ENCODE peak calls at places on chromosomes 3 and 15, in six cellular contexts. D is GM23338, T is PC-3, N is sigmoid colon, W is uterus, A is gastrocnemius medialis. Z is an unnamed sample.

GRCh38 chr3:112531358-112531781 is 30.4 kb downstream of the ATG3 start:
- DNase-seq in D (peak; percentile 51), T (peak; percentile 71), N (no peak), W (no peak), A (no peak), Z (no peak)

GRCh38 chr15:49101536-49101935 is 53.9 kb downstream of the COPS2 start:
- DNase-seq in D (no peak), T (no peak), N (no peak), W (no peak), A (no peak), Z (peak; percentile 22)

GRCh38 chr3:42070089-42070885 is 20.9 kb upstream of the TRAK1 start:
- DNase-seq in D (no peak), T (peak; percentile 35), N (no peak), W (no peak), A (no peak), Z (no peak)

GRCh38 chr3:9324944-9325343 is 37.9 kb upstream of the THUMPD3 start:
- DNase-seq in D (no peak), T (no peak), N (no peak), W (no peak), A (no peak), Z (no peak)

GRCh38 chr3:197787412-197787811 is 3.6 kb upstream of the LRCH3 start:
- DNase-seq in D (no peak), T (peak; percentile 59), N (no peak), W (no peak), A (no peak), Z (no peak)

GRCh38 chr3:53534996-53535395 is 40.6 kb downstream of the CACNA1D start:
- DNase-seq in D (no peak), T (no peak), N (no peak), W (no peak), A (no peak), Z (no peak)

GRCh38 chr3:69088033-69088432 is 3.3 kb downstream of the ARL6IP5 start:
- DNase-seq in D (no peak), T (peak; percentile 13), N (no peak), W (no peak), A (no peak), Z (no peak)

GRCh38 chr3:136929984-136930671 is 27.7 kb upstream of the IL20RB start:
- DNase-seq in D (no peak), T (no peak), N (peak; percentile 77), W (peak; percentile 56), A (peak; percentile 29), Z (no peak)

GRCh38 chr3:162213196-162213595 is 716.6 kb downstream of the OTOL1 start:
- DNase-seq in D (no peak), T (no peak), N (no peak), W (no peak), A (no peak), Z (no peak)

GRCh38 chr3:37591130-37591865 is 270.4 kb upstream of the CTDSPL start:
- DNase-seq in D (no peak), T (no peak), N (peak; percentile 79), W (peak; percentile 34), A (no peak), Z (no peak)

GRCh38 chr15:56744701-56745683 is 11.7 kb upstream of the ZNF280D start:
- DNase-seq in D (no peak), T (no peak), N (no peak), W (no peak), A (no peak), Z (no peak)

GRCh38 chr15:66942649-66943390 is 122.6 kb upstream of the SMAD3 start:
- DNase-seq in D (no peak), T (no peak), N (peak; percentile 40), W (no peak), A (no peak), Z (no peak)

GRCh38 chr3:106582151-106582550 is 713.3 kb upstream of the CBLB start:
- DNase-seq in D (no peak), T (no peak), N (no peak), W (no peak), A (no peak), Z (no peak)

GRCh38 chr15:88377509-88377908 is 89.7 kb downstream of the MRPL46 start:
- DNase-seq in D (no peak), T (no peak), N (no peak), W (no peak), A (no peak), Z (no peak)

GRCh38 chr3:15440891-15441290 is 13.5 kb downstream of the EAF1 start:
- DNase-seq in D (no peak), T (no peak), N (no peak), W (no peak), A (no peak), Z (peak; percentile 9)

GRCh38 chr15:77737238-77738037 is 104.7 kb upstream of the LINGO1 start:
- DNase-seq in D (no peak), T (no peak), N (no peak), W (no peak), A (no peak), Z (no peak)

GRCh38 chr3:16151109-16151508 is 23.4 kb upstream of the GALNT15 start:
- DNase-seq in D (no peak), T (peak; percentile 44), N (peak; percentile 93), W (peak; percentile 72), A (peak; percentile 89), Z (peak; percentile 91)

GRCh38 chr3:24139463-24140412 is 194.7 kb downstream of the NR1D2 start:
- DNase-seq in D (no peak), T (no peak), N (no peak), W (no peak), A (no peak), Z (no peak)

GRCh38 chr3:60579734-60580133 is 671.5 kb downstream of the FHIT start:
- DNase-seq in D (no peak), T (peak; percentile 82), N (no peak), W (no peak), A (no peak), Z (peak; percentile 91)

GRCh38 chr3:133872161-133872560 is 23.5 kb downstream of the RAB6B start:
- DNase-seq in D (no peak), T (no peak), N (no peak), W (no peak), A (no peak), Z (no peak)

GRCh38 chr3:133973249-133973980 is 56.3 kb downstream of the SLCO2A1 start:
- DNase-seq in D (no peak), T (no peak), N (peak; percentile 21), W (no peak), A (no peak), Z (no peak)

GRCh38 chr15:25830844-25831443 is 32.2 kb downstream of the ATP10A start:
- DNase-seq in D (no peak), T (peak; percentile 80), N (peak; percentile 89), W (peak; percentile 71), A (no peak), Z (peak; percentile 76)

GRCh38 chr3:16064660-16065414 is 109.6 kb upstream of the GALNT15 start:
- DNase-seq in D (no peak), T (peak; percentile 53), N (peak; percentile 92), W (peak; percentile 90), A (peak; percentile 46), Z (peak; percentile 89)

GRCh38 chr3:25783661-25784512 is 644 bp upstream of the NGLY1 start:
- DNase-seq in D (peak; percentile 92), T (peak; percentile 31), N (peak; percentile 76), W (peak; percentile 49), A (no peak), Z (peak; percentile 32)

GRCh38 chr3:58155838-58156237 is 54.9 kb downstream of the DNASE1L3 start:
- DNase-seq in D (no peak), T (no peak), N (no peak), W (no peak), A (no peak), Z (no peak)

GRCh38 chr3:114509756-114510155 is 215.9 kb downstream of the TIGIT start:
- DNase-seq in D (no peak), T (no peak), N (no peak), W (no peak), A (no peak), Z (no peak)

GRCh38 chr15:55494927-55495326 is 13.1 kb downstream of the DNAAF4 start:
- DNase-seq in D (no peak), T (no peak), N (no peak), W (no peak), A (no peak), Z (no peak)

DNA sequence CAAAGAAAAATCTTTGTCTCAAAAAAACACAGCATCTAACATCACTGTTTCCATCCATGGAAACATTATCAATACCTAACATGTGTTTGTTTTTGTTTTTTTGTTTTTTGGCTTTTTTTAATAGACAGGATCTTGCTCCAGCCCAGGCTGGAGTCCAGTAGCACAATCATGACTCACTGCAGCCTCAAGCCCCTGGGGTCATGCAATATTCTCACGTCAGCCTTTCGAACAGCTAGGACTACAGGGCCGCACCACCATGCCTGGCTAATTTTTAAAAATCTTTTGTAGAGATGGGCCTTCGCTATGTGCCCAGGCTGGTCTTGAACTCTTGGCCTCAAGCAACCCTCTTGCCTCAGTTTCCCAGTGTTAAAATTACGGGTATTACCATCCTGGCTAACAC is 52.8 kb downstream of the RAF1 start:
- DNase-seq in D (no peak), T (no peak), N (no peak), W (no peak), A (no peak), Z (no peak)
- H3K36me3 ChIP-seq in D (peaks cover 26% of the 10 kb centered on the region), T (peaks cover 43% of the 10 kb centered on the region), N (peaks cover 13% of the 10 kb centered on the region), W (no peaks in the 10 kb centered on the region), A (peaks cover under 1% of the 10 kb centered on the region), Z (peaks cover 11% of the 10 kb centered on the region)

DNA sequence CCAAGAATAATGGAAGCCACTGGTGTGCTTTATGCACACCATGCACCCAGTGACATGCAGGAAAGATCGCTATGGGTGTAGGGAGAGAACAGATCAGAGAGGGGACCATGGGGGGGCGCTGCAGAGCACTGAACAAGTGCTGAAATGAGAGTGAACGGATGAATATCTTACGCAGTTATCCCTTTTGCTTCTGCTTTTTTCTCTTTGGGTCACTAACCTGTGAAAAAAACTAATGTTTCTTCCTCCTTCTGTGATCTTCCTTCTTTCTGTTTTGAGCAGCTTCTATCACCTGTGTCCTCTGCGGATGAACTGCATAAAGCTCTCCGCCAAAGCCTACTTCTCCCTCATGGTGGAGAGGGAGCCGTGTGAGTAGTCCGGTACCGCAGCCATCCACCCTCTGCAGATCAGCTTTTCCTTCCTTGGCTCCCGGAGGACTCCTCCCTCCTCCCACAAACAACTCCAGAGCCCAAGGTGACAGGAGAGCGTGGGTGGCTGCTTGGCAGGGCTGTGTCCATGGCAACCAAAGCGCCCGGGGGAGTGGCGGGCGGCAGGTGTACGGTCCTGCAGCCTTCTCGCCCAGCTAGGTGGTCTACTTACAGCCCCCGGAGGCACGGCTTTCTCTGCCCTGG is 106.2 kb downstream of the DGKG start:
- DNase-seq in D (peak; percentile 64), T (no peak), N (no peak), W (no peak), A (no peak), Z (no peak)
- TF ChIP-seq CTCF in D (peak; percentile 77), T (peak; percentile 46), N (no peak), W (no peak), A (no peak), Z (no peak)

DNA sequence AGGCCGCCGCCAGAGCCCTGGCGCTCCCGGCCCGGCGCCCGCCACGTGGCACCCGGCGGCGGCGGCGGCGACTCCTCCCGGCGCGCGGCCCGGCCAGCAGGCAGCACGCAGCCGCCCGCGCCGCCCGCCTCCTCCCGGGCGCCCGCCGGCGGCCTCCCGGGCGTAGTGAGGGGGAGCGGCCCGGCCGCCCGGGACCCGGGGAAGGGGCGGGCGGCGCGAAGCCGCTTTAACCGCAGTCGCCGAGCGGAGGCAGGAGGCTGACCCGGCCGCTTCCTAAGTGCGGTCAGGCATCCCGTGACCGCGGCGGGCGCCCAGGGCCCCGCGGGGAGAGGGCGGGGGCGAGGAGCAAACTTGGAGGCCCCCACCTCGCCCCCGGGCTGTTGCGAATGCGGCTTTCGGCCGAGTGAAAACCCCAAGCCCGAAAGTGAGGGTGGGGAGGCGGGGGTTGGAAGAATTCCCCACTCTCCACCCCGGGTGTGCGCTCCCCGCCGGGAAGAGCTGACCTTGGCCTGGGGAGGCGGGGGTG is 1.7 kb upstream of the HES1 start:
- DNase-seq in D (no peak), T (no peak), N (peak; percentile 87), W (no peak), A (peak; percentile 38), Z (no peak)
- H3K27ac ChIP-seq in D (peak overlapping the region; percentile 93), T (peak overlapping the region; percentile 51), N (peak overlapping the region; percentile 90), W (peak overlapping the region; percentile 99), A (peak overlapping the region; percentile 99), Z (peak overlapping the region; percentile 89)

GRCh38 chr3:13391308-13391707 is 28.8 kb downstream of the NUP210 start:
- DNase-seq in D (peak; percentile 20), T (no peak), N (no peak), W (no peak), A (no peak), Z (no peak)
- H3K36me3 ChIP-seq in D (no peaks in the 10 kb centered on the region), T (peaks cover 37% of the 10 kb centered on the region), N (no peaks in the 10 kb centered on the region), W (no peaks in the 10 kb centered on the region), A (no peaks in the 10 kb centered on the region), Z (no peaks in the 10 kb centered on the region)

Z was measured in brain microvascular endothelial cell.